ENCODE peak calls at places on chromosome X, in seven cellular contexts. X is GF-D8, T is AML-193, V is RPMI7951, F is cerebellum, B is AG04450, L is gastrocnemius medialis. I is an unnamed sample.

GRCh38 chrX:17414839-17415238 is 39.8 kb downstream of the NHS start:
- DNase-seq in L (no peak), T (no peak), B (no peak), F (no peak), X (no peak), V (peak; percentile 33), I (no peak)

GRCh38 chrX:17860179-17860780 is 818 bp downstream of the RAI2 start:
- DNase-seq in V (no peak), L (no peak), F (no peak), X (no peak), B (no peak), T (no peak), I (no peak)

GRCh38 chrX:18945488-18945887 is 38.4 kb downstream of the PHKA2 start:
- DNase-seq in V (no peak), T (no peak), F (no peak), X (no peak), L (no peak), B (no peak), I (no peak)

GRCh38 chrX:154369453-154370299 is 4.8 kb downstream of the FLNA start:
- DNase-seq in X (peak; percentile 52), F (no peak), V (peak; percentile 94), B (peak; percentile 91), L (peak; percentile 32), T (peak; percentile 25), I (peak; percentile 81)

GRCh38 chrX:55598333-55598732 is 24.9 kb upstream of the FOXR2 start:
- DNase-seq in V (no peak), B (no peak), F (no peak), X (no peak), T (no peak), L (no peak), I (no peak)

GRCh38 chrX:105191878-105192277 is 28.6 kb downstream of the TEX13A start:
- DNase-seq in X (no peak), B (no peak), V (no peak), L (no peak), T (no peak), F (no peak), I (no peak)

GRCh38 chrX:26262121-26262523 is 46.2 kb downstream of the MAGEB5 start:
- DNase-seq in T (no peak), B (peak; percentile 1), L (no peak), F (no peak), X (no peak), V (peak; percentile 26), I (no peak)

GRCh38 chrX:48956728-48957414 is 536 bp downstream of the OTUD5 start:
- DNase-seq in L (no peak), B (no peak), F (no peak), V (peak; percentile 16), X (no peak), T (no peak), I (peak; percentile 30)

GRCh38 chrX:70970482-70970999 is 39.6 kb upstream of the SLC7A3 start:
- DNase-seq in X (peak; percentile 1), F (peak; percentile 6), B (no peak), L (no peak), V (peak; percentile 33), T (peak; percentile 40), I (no peak)

GRCh38 chrX:45788941-45789348 is 588.3 kb upstream of the DIPK2B start:
- DNase-seq in F (no peak), L (no peak), B (no peak), X (no peak), T (no peak), V (peak; percentile 81), I (peak; percentile 71)

GRCh38 chrX:24332868-24333267 is 19.0 kb upstream of the SUPT20HL2 start:
- DNase-seq in B (no peak), L (no peak), T (no peak), X (no peak), F (no peak), V (peak; percentile 53), I (no peak)

GRCh38 chrX:43269201-43269600 is 386.9 kb upstream of the MAOA start:
- DNase-seq in L (no peak), X (no peak), T (no peak), F (no peak), B (no peak), V (no peak), I (no peak)

GRCh38 chrX:40068048-40068447 is 29.7 kb downstream of the BCOR start:
- DNase-seq in V (peak; percentile 62), L (no peak), F (no peak), B (no peak), T (no peak), X (no peak), I (no peak)

GRCh38 chrX:110265624-110266023 is 52.3 kb downstream of the AMMECR1 start:
- DNase-seq in X (no peak), L (no peak), T (no peak), B (no peak), F (no peak), V (peak; percentile 8), I (no peak)

GRCh38 chrX:20128678-20129077 is 12.0 kb upstream of the MAP7D2 start:
- DNase-seq in L (no peak), X (no peak), F (no peak), T (no peak), B (no peak), V (no peak), I (no peak)

GRCh38 chrX:11100281-11101035 is 10.7 kb upstream of the HCCS start:
- DNase-seq in L (no peak), F (no peak), X (no peak), B (peak; percentile 52), V (peak; percentile 65), T (peak; percentile 2), I (no peak)

GRCh38 chrX:41291309-41291708 is 42.7 kb upstream of the DDX3X start:
- DNase-seq in T (no peak), B (no peak), F (no peak), L (no peak), X (no peak), V (no peak), I (no peak)